ENCODE peak calls at places on chromosomes 7 and 10, in six cellular contexts. K is aorta, L is IMR-90, J is right lobe of liver, V is adrenal gland, E is pancreas. T is an unnamed sample. For H3K4me1, the result is how much of the 10 kb centered on the place peaks cover.

GRCh38 chr7:84895563-84895962 is 291.3 kb downstream of the SEMA3D start:
- DNase-seq in K (no peak), L (no peak), J (no peak), V (no peak), E (no peak), T (no peak)

GRCh38 chr10:86876748-86877147 is 80.7 kb downstream of the MMRN2 start:
- DNase-seq in K (no peak), L (peak), J (no peak), V (no peak), E (no peak), T (no peak)

GRCh38 chr10:6781133-6781770 is 201.2 kb upstream of the PRKCQ start:
- DNase-seq in K (no peak), L (no peak), J (no peak), V (no peak), E (no peak), T (no peak)

GRCh38 chr10:117460846-117461765 is 81.4 kb upstream of the EMX2 start:
- DNase-seq in K (no peak), L (no peak), J (no peak), V (no peak), E (no peak), T (no peak)

GRCh38 chr7:112452102-112452888 is 2.0 kb downstream of the IFRD1 start:
- DNase-seq in K (peak), L (peak), J (peak), V (peak), E (no peak), T (no peak)

GRCh38 chr7:23863209-23863798 is 153.3 kb downstream of the STK31 start:
- DNase-seq in K (no peak), L (peak), J (no peak), V (no peak), E (no peak), T (no peak)

GRCh38 chr7:75596727-75597614 is 104.9 kb downstream of the SPDYE5 start:
- DNase-seq in K (no peak), L (peak), J (no peak), V (peak), E (no peak), T (no peak)

GRCh38 chr10:102660891-102661613 is 16.8 kb downstream of the TRIM8 start:
- DNase-seq in K (peak), L (peak), J (no peak), V (peak), E (peak), T (peak)

GRCh38 chr10:290026-290725 is 154.9 kb downstream of the ZMYND11 start:
- DNase-seq in K (no peak), L (no peak), J (no peak), V (no peak), E (no peak), T (no peak)

GRCh38 chr10:103542764-103543616 is 49.5 kb downstream of the NEURL1 start:
- DNase-seq in K (no peak), L (peak), J (peak), V (peak), E (peak), T (no peak)

GRCh38 chr7:157017639-157018327 is 7.3 kb upstream of the MNX1 start:
- DNase-seq in K (no peak), L (no peak), J (no peak), V (no peak), E (no peak), T (no peak)

GRCh38 chr7:143882020-143882610 is 19.9 kb downstream of the TCAF1 start:
- DNase-seq in K (peak), L (peak), J (peak), V (peak), E (no peak), T (no peak)

GRCh38 chr10:96959733-96960132 is 127.6 kb downstream of the LCOR start:
- DNase-seq in K (no peak), L (peak), J (no peak), V (no peak), E (no peak), T (no peak)

GRCh38 chr7:2313450-2314208 is 612 bp downstream of the SNX8 start:
- DNase-seq in K (peak), L (no peak), J (no peak), V (peak), E (peak), T (no peak)

GRCh38 chr7:66847879-66848810 is 72.9 kb upstream of the TMEM248 start:
- DNase-seq in K (no peak), L (peak), J (no peak), V (no peak), E (no peak), T (no peak)

GRCh38 chr7:107564553-107565298 is 955 bp downstream of the DUS4L start:
- DNase-seq in K (no peak), L (peak), J (no peak), V (no peak), E (no peak), T (no peak)

GRCh38 chr10:59276133-59276532 is 86.2 kb downstream of the FAM13C start:
- DNase-seq in K (no peak), L (no peak), J (no peak), V (no peak), E (no peak), T (no peak)

GRCh38 chr10:58824396-58824795 is 311.7 kb downstream of the BICC1 start:
- DNase-seq in K (no peak), L (no peak), J (no peak), V (no peak), E (no peak), T (no peak)

GRCh38 chr10:48636901-48637300 is 32.0 kb upstream of the ARHGAP22 start:
- DNase-seq in K (no peak), L (no peak), J (no peak), V (no peak), E (no peak), T (peak)

GRCh38 chr7:21763818-21764217 is 181.9 kb downstream of the CDCA7L start:
- DNase-seq in K (no peak), L (no peak), J (no peak), V (no peak), E (no peak), T (no peak)

GRCh38 chr7:138125119-138125518 is 48.9 kb downstream of the AKR1D1 start:
- DNase-seq in K (no peak), L (no peak), J (no peak), V (no peak), E (no peak), T (no peak)

GRCh38 chr7:32163141-32163806 is 93.1 kb upstream of the PDE1C start:
- DNase-seq in K (peak), L (peak), J (no peak), V (peak), E (peak), T (peak)

GRCh38 chr10:73206385-73206784 is 38.5 kb downstream of the FAM149B1 start:
- DNase-seq in K (no peak), L (no peak), J (no peak), V (no peak), E (no peak), T (no peak)

GRCh38 chr7:149414745-149415390 is 46.0 kb downstream of the ZNF777 start:
- DNase-seq in K (peak), L (peak), J (no peak), V (peak), E (no peak), T (no peak)

GRCh38 chr7:55552320-55553086 is 19.8 kb downstream of the VOPP1 start:
- DNase-seq in K (peak), L (peak), J (no peak), V (peak), E (no peak), T (no peak)

GRCh38 chr7:55553087-55553345 is 19.3 kb downstream of the VOPP1 start:
- DNase-seq in K (no peak), L (no peak), J (no peak), V (no peak), E (no peak), T (no peak)

GRCh38 chr7:55555160-55555559 is 17.1 kb downstream of the VOPP1 start:
- DNase-seq in K (no peak), L (no peak), J (no peak), V (no peak), E (no peak), T (no peak)

GRCh38 chr7:55556031-55556430 is 16.3 kb downstream of the VOPP1 start:
- DNase-seq in K (no peak), L (no peak), J (no peak), V (no peak), E (no peak), T (no peak)

DNA sequence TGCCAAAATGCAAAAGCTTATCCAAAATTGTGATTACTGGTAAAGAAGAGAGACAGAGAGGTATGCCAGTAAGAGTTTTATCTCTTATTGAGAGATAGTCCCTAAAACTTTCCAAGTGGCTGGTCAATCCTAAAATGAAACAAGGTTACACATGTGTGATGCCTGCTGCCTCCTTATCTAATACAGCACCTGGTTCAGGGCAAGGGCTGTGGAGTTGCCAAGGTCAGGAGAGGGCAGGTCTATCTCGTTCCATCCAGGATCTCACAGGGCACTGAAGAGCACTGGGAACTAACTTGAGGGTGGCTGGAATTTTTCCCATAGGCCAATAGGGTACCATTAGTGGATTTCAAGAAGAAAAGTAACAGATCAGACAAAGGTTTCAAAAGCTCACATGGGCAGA is 18.2 kb downstream of the VOPP1 start:
- DNase-seq in K (no peak), L (no peak), J (no peak), V (no peak), E (no peak), T (no peak)
- H3K4me1 ChIP-seq in K (under half), L (under half), J (under half), V (under half), E (under half), T (under half)

DNA sequence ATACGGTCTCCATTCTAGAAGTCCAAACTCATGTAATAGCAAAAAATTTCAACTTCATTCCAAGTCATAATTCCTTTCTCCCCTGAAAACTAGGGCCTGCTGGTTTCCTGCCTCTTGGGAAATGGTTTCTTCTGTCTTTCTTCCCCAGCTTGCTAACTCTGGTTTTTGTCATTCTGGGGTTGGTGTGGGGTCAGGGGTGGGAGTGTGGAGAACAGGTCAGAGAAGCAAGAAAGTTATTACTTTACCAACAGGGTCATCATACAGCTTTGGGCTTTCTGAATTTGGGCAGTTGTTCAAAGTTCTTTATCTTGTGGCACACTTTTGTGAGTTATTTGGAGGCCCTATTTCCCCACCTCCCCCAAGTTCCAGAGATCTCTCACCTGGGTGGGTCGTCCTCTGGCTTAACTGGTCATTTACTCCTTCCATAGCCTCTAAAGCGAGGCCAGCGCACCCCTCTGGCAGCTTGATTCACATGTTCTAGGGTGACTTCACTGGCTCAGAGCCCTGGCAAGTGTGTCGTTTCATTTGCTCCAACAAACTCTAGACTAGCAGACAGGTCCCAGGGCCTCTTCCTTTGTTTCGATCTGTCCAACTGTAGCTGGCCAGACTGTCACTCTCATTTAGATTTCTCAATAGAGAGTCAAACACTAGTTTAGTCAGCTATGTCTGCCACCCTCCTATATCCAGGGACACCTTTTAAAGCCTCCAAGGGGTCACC is 161.2 kb downstream of the JCAD start:
- DNase-seq in K (no peak), L (no peak), J (no peak), V (no peak), E (no peak), T (no peak)
- H3K27ac ChIP-seq in K (no peak), L (no peak), J (no peak), V (peak), E (no peak), T (no peak)

DNA sequence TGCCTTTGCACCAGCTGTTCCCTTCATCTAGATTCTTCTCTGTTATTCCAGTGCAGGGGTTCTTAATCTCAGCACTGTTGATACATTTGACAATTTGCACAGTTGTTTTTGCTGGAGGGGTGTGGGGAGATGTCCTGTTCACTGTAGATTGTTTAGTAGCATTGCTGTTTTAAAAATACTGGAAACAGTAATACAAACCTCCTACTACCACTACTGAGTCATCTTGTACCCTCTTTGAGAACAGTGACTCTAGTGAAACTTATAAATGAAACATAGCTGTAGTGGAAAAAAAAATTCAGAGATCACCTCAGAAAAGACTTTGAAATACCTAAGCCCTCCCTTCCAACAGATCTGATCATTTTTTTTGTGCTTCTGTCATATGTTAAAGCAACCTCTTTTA is 154.8 kb upstream of the TMEM196 start:
- DNase-seq in K (no peak), L (no peak), J (no peak), V (no peak), E (no peak), T (no peak)
- H3K4me1 ChIP-seq in K (under half), L (under half), J (under half), V (under half), E (under half), T (under half)

GRCh38 chr10:71984798-71985388 is 20.7 kb downstream of the CHST3 start:
- DNase-seq in K (no peak), L (no peak), J (peak), V (peak), E (no peak), T (no peak)
- H3K27ac ChIP-seq in K (peak), L (peak), J (peak), V (peak), E (peak), T (peak)

GRCh38 chr10:123726381-123726780 is 60.2 kb downstream of the GPR26 start:
- DNase-seq in K (no peak), L (no peak), J (no peak), V (no peak), E (no peak), T (no peak)

GRCh38 chr10:123722351-123722750 is 56.2 kb downstream of the GPR26 start:
- DNase-seq in K (no peak), L (no peak), J (no peak), V (no peak), E (no peak), T (no peak)

GRCh38 chr10:123724747-123725146 is 58.6 kb downstream of the GPR26 start:
- DNase-seq in K (no peak), L (no peak), J (no peak), V (no peak), E (no peak), T (no peak)

GRCh38 chr10:123729523-123729922 is 63.4 kb downstream of the GPR26 start:
- DNase-seq in K (no peak), L (no peak), J (no peak), V (no peak), E (no peak), T (no peak)

DNA sequence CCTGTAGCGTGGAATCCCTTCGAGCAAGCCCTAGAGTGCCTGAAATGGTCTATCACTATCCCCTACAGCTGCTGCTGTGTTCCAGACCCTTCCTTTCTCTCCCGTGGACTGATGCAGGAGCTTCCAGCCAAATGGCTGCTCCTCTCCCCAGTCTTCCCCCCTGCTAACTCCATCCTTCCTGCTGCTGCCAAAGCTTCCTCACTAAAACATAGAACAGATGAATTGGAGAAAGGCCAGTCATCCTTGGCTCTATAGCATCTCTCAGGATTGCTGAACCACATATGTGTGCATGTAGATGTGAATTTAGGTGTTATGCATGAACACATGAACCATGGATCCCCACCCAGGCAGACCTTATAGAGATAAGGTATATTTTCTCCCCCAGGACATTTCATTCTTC is 60.7 kb downstream of the GPR26 start:
- DNase-seq in K (no peak), L (no peak), J (no peak), V (no peak), E (no peak), T (no peak)
- H3K4me1 ChIP-seq in K (under half), L (under half), J (under half), V (under half), E (under half), T (under half)

GRCh38 chr10:44933451-44933850 is 22.3 kb downstream of the TMEM72 start:
- DNase-seq in K (no peak), L (no peak), J (no peak), V (no peak), E (no peak), T (no peak)
- H3K27ac ChIP-seq in K (no peak), L (no peak), J (no peak), V (no peak), E (no peak), T (no peak)

DNA sequence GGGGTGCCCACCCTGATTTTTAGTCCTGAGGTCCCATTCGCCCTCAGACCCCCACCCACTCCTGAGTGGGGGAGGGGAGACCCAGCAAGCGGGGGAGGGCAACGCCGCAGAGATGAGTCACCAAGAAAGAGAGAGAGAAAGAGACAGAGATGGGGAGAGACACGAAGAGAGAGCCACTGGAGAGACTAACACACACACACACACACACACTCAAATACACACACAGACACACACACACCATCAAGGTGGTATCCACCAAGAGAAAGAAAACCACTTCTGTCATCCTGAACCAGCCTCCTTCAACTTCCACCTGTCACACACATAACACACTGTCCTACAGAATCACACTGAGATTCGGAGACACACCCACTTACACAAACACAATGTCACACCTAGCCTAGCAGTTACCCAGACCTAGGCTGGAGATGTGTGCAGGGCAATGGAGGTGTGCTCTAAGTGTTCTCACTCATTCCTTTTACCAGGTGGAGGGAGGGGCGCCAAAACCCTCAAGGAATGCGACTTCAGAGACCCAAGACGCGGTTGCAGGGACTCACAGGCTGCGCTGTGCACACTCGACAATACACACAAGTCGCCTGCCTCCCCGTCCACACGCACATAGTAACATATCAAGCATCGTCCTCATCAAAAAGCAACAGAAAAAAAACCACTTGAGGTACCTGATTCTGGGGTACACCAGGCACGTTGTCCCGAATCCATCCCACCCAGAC is 3.9 kb upstream of the VGF start:
- DNase-seq in K (no peak), L (no peak), J (no peak), V (no peak), E (no peak), T (no peak)
- H3K4me1 ChIP-seq in K (under half), L (under half), J (under half), V (under half), E (under half), T (under half)